ENCODE peak calls at places on chromosomes 13 and 19, in six cellular contexts. Z, C, Y, O, R and G are unnamed samples.
A peak's percentile ranks its signal among the peaks of the same experiment; 100 is the strongest.

GRCh38 chr19:11064831-11065303 is 24.4 kb upstream of the LDLR start:
- DNase-seq in Z (no peak), C (no peak), Y (no peak), O (peak; percentile 27), R (peak; percentile 25), G (no peak)

GRCh38 chr13:34031629-34032028 is 213.7 kb downstream of the RFC3 start:
- DNase-seq in Z (no peak), C (no peak), Y (no peak), O (no peak), R (no peak), G (no peak)

GRCh38 chr13:112692586-112692985 is 2.7 kb downstream of the ATP11A start:
- DNase-seq in Z (no peak), C (no peak), Y (no peak), O (no peak), R (no peak), G (no peak)

GRCh38 chr13:104571161-104571889 is 1505.1 kb upstream of the SLC10A2 start:
- DNase-seq in Z (peak; percentile 73), C (peak; percentile 60), Y (no peak), O (peak; percentile 88), R (peak; percentile 56), G (no peak)

GRCh38 chr13:78599911-78600310 is 3.4 kb downstream of the POU4F1 start:
- DNase-seq in Z (no peak), C (no peak), Y (no peak), O (no peak), R (no peak), G (no peak)

GRCh38 chr13:64480206-64480605 is 2749.9 kb downstream of the PCDH9 start:
- DNase-seq in Z (no peak), C (no peak), Y (no peak), O (no peak), R (no peak), G (no peak)

GRCh38 chr13:49240017-49240416 is 7.7 kb upstream of the CDADC1 start:
- DNase-seq in Z (peak; percentile 1), C (no peak), Y (peak; percentile 10), O (peak; percentile 60), R (peak; percentile 35), G (peak; percentile 59)

GRCh38 chr19:402786-403185 is 6.2 kb downstream of the C2CD4C start:
- DNase-seq in Z (no peak), C (no peak), Y (no peak), O (no peak), R (no peak), G (no peak)

GRCh38 chr19:3369337-3370213 is 3.2 kb downstream of the NFIC start:
- DNase-seq in Z (no peak), C (peak; percentile 39), Y (no peak), O (peak; percentile 73), R (peak; percentile 61), G (peak; percentile 23)

GRCh38 chr19:17052439-17052838 is 22.8 kb downstream of the HAUS8 start:
- DNase-seq in Z (no peak), C (peak; percentile 48), Y (no peak), O (peak; percentile 67), R (peak; percentile 57), G (peak; percentile 30)

GRCh38 chr19:610071-610800 is 20.6 kb downstream of the HCN2 start:
- DNase-seq in Z (peak; percentile 57), C (no peak), Y (peak; percentile 26), O (no peak), R (no peak), G (peak; percentile 53)

GRCh38 chr19:33174186-33174585 is 19.9 kb upstream of the LRP3 start:
- DNase-seq in Z (no peak), C (no peak), Y (no peak), O (no peak), R (no peak), G (no peak)

GRCh38 chr19:17743874-17744273 is 7.4 kb upstream of the FCHO1 start:
- DNase-seq in Z (no peak), C (no peak), Y (no peak), O (peak; percentile 61), R (peak; percentile 38), G (no peak)

GRCh38 chr13:36420437-36420891 is 11.8 kb upstream of the CCNA1 start:
- DNase-seq in Z (peak; percentile 59), C (peak; percentile 82), Y (peak; percentile 22), O (peak; percentile 75), R (peak; percentile 68), G (peak; percentile 84)

GRCh38 chr13:65744761-65745160 is 1485.4 kb downstream of the PCDH9 start:
- DNase-seq in Z (no peak), C (no peak), Y (no peak), O (peak; percentile 95), R (no peak), G (no peak)

GRCh38 chr19:49687566-49688316 is 1.7 kb upstream of the ADM5 start:
- DNase-seq in Z (no peak), C (peak; percentile 40), Y (no peak), O (no peak), R (no peak), G (no peak)

GRCh38 chr13:23980160-23980551 is 82.9 kb upstream of the C1QTNF9B start:
- DNase-seq in Z (peak; percentile 82), C (peak; percentile 96), Y (peak; percentile 79), O (peak; percentile 76), R (peak; percentile 84), G (peak; percentile 87)

GRCh38 chr19:19642506-19643157 is 825 bp downstream of the GMIP start:
- DNase-seq in Z (peak; percentile 26), C (no peak), Y (no peak), O (no peak), R (peak; percentile 13), G (peak; percentile 57)

GRCh38 chr13:67283602-67284001 is 53.5 kb upstream of the PCDH9 start:
- DNase-seq in Z (no peak), C (no peak), Y (no peak), O (no peak), R (peak; percentile 10), G (no peak)

GRCh38 chr19:2048959-2049740 is 1.9 kb downstream of the MKNK2 start:
- DNase-seq in Z (no peak), C (no peak), Y (no peak), O (no peak), R (no peak), G (no peak)

GRCh38 chr19:3106509-3107141 is 12.5 kb downstream of the GNA11 start:
- DNase-seq in Z (no peak), C (no peak), Y (no peak), O (no peak), R (no peak), G (no peak)

GRCh38 chr13:112522578-112522977 is 65.4 kb downstream of the TUBGCP3 start:
- DNase-seq in Z (no peak), C (no peak), Y (no peak), O (peak; percentile 45), R (peak; percentile 56), G (no peak)

GRCh38 chr19:51026554-51026831 is at the start of gene KLK11:
- DNase-seq in Z (peak; percentile 66), C (no peak), Y (no peak), O (no peak), R (no peak), G (no peak)

GRCh38 chr13:92602560-92602959 is 624.0 kb upstream of the GPC6 start:
- DNase-seq in Z (no peak), C (no peak), Y (no peak), O (peak; percentile 32), R (no peak), G (no peak)